ENCODE peak calls at places on chromosomes 16 and 17, in four cellular contexts. One of them, this sample, is unnamed.

GRCh38 chr17:3663102-3664011 is 5.0 kb downstream of the TAX1BP3 start:
- DNase-seq in CD8-positive, alpha-beta T cell: no peak
- DNase-seq in A549: no peak
- DNase-seq in pancreas: no peak
- DNase-seq in this sample: no peak

GRCh38 chr17:45137561-45138305 is 2.2 kb downstream of the ACBD4 start:
- DNase-seq in pancreas: peak
- DNase-seq in A549: no peak
- DNase-seq in CD8-positive, alpha-beta T cell: no peak
- DNase-seq in this sample: no peak

GRCh38 chr16:58018803-58019202 is 6.8 kb upstream of the MMP15 start:
- DNase-seq in pancreas: no peak
- DNase-seq in CD8-positive, alpha-beta T cell: no peak
- DNase-seq in A549: no peak
- DNase-seq in this sample: no peak

GRCh38 chr16:52435573-52435972 is 111.4 kb downstream of the TOX3 start:
- DNase-seq in pancreas: no peak
- DNase-seq in A549: no peak
- DNase-seq in CD8-positive, alpha-beta T cell: no peak
- DNase-seq in this sample: no peak

GRCh38 chr17:36665417-36665816 is 64.0 kb downstream of the MRM1 start:
- DNase-seq in A549: peak
- DNase-seq in pancreas: no peak
- DNase-seq in CD8-positive, alpha-beta T cell: no peak
- DNase-seq in this sample: no peak

GRCh38 chr16:80028581-80029380 is 428.2 kb upstream of the MAF start:
- DNase-seq in A549: no peak
- DNase-seq in pancreas: no peak
- DNase-seq in CD8-positive, alpha-beta T cell: no peak
- DNase-seq in this sample: no peak

GRCh38 chr17:19719365-19720209 is 3.2 kb upstream of the SLC47A2 start:
- DNase-seq in pancreas: peak
- DNase-seq in A549: peak
- DNase-seq in CD8-positive, alpha-beta T cell: no peak
- DNase-seq in this sample: no peak

GRCh38 chr17:48002208-48002919 is 31.5 kb downstream of the CDK5RAP3 start:
- DNase-seq in A549: peak
- DNase-seq in CD8-positive, alpha-beta T cell: no peak
- DNase-seq in pancreas: no peak
- DNase-seq in this sample: no peak

GRCh38 chr16:56424404-56424765 is 960 bp downstream of the AMFR start:
- DNase-seq in pancreas: no peak
- DNase-seq in CD8-positive, alpha-beta T cell: no peak
- DNase-seq in A549: no peak
- DNase-seq in this sample: no peak

GRCh38 chr17:409308-409847 is 56.8 kb upstream of the RPH3AL start:
- DNase-seq in A549: no peak
- DNase-seq in CD8-positive, alpha-beta T cell: no peak
- DNase-seq in pancreas: no peak
- DNase-seq in this sample: no peak

GRCh38 chr16:59605706-59606105 is 871.6 kb upstream of the GOT2 start:
- DNase-seq in A549: no peak
- DNase-seq in CD8-positive, alpha-beta T cell: no peak
- DNase-seq in pancreas: no peak
- DNase-seq in this sample: no peak

GRCh38 chr17:77875051-77875780 is 83.3 kb upstream of the TNRC6C start:
- DNase-seq in pancreas: no peak
- DNase-seq in CD8-positive, alpha-beta T cell: no peak
- DNase-seq in A549: no peak
- DNase-seq in this sample: no peak

GRCh38 chr17:68849673-68850260 is 105.4 kb downstream of the ABCA8 start:
- DNase-seq in CD8-positive, alpha-beta T cell: no peak
- DNase-seq in A549: no peak
- DNase-seq in pancreas: no peak
- DNase-seq in this sample: no peak

GRCh38 chr16:26665166-26665939 is 401.4 kb upstream of the C16orf82 start:
- DNase-seq in CD8-positive, alpha-beta T cell: no peak
- DNase-seq in A549: no peak
- DNase-seq in pancreas: no peak
- DNase-seq in this sample: no peak

GRCh38 chr17:27342059-27342458 is 48.1 kb downstream of the WSB1 start:
- DNase-seq in CD8-positive, alpha-beta T cell: no peak
- DNase-seq in pancreas: no peak
- DNase-seq in A549: no peak
- DNase-seq in this sample: no peak

GRCh38 chr16:61858996-61859395 is 177.2 kb downstream of the CDH8 start:
- DNase-seq in CD8-positive, alpha-beta T cell: no peak
- DNase-seq in A549: no peak
- DNase-seq in pancreas: no peak
- DNase-seq in this sample: no peak

GRCh38 chr16:22665803-22666202 is 148.2 kb upstream of the HS3ST2 start:
- DNase-seq in pancreas: no peak
- DNase-seq in A549: no peak
- DNase-seq in CD8-positive, alpha-beta T cell: no peak
- DNase-seq in this sample: no peak

GRCh38 chr16:69938981-69939820 is 11.9 kb upstream of the CLEC18A start:
- DNase-seq in pancreas: no peak
- DNase-seq in A549: no peak
- DNase-seq in CD8-positive, alpha-beta T cell: no peak
- DNase-seq in this sample: no peak

GRCh38 chr16:85126731-85127662 is 14.7 kb upstream of the CIBAR2 start:
- DNase-seq in A549: no peak
- DNase-seq in pancreas: no peak
- DNase-seq in CD8-positive, alpha-beta T cell: peak
- DNase-seq in this sample: no peak

GRCh38 chr16:87697792-87698191 is 68.0 kb downstream of the KLHDC4 start:
- DNase-seq in pancreas: no peak
- DNase-seq in CD8-positive, alpha-beta T cell: no peak
- DNase-seq in A549: no peak
- DNase-seq in this sample: no peak

GRCh38 chr16:1790611-1791255 is 2.8 kb downstream of the IGFALS start:
- DNase-seq in A549: no peak
- DNase-seq in pancreas: peak
- DNase-seq in CD8-positive, alpha-beta T cell: no peak
- DNase-seq in this sample: peak

GRCh38 chr16:68737046-68737729 is at the start of gene CDH1:
- DNase-seq in CD8-positive, alpha-beta T cell: peak
- DNase-seq in A549: no peak
- DNase-seq in pancreas: peak
- DNase-seq in this sample: no peak

DNA sequence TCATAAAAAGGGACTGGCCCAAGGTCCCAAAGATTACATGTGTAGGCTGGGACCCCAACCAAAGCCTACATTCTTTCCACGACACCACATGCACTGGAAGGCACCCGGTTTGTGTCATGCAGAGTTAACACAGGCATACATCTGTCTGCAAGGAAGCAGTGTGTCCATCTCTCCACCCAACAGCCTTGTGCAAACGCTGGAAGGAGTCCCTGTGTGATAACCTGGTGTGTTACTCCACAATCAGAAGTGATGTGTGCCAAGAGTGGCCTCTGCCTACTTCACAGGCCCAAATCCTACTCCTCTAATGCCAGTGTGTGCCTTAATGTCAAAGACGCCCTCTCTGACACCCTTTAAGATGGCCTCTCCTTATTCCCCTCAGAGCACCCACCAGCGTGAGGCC is 139.8 kb downstream of the PARN start:
- DNase-seq in A549: no peak
- DNase-seq in CD8-positive, alpha-beta T cell: no peak
- DNase-seq in pancreas: no peak
- DNase-seq in this sample: no peak
- H3K27ac ChIP-seq in A549: peak
- H3K27ac ChIP-seq in CD8-positive, alpha-beta T cell: no peak
- H3K27ac ChIP-seq in pancreas: no peak
- H3K27ac ChIP-seq in this sample: no peak

GRCh38 chr16:74774223-74775139 is at the start of gene FA2H:
- DNase-seq in pancreas: peak
- DNase-seq in CD8-positive, alpha-beta T cell: peak
- DNase-seq in A549: peak
- DNase-seq in this sample: peak
- H3K27ac ChIP-seq in pancreas: peak
- H3K27ac ChIP-seq in CD8-positive, alpha-beta T cell: no peak
- H3K27ac ChIP-seq in A549: peak
- H3K27ac ChIP-seq in this sample: peak

GRCh38 chr17:82328994-82329507 is 4.5 kb downstream of the SECTM1 start:
- DNase-seq in pancreas: peak
- DNase-seq in A549: no peak
- DNase-seq in CD8-positive, alpha-beta T cell: peak
- DNase-seq in this sample: no peak
- H3K27ac ChIP-seq in pancreas: no peak
- H3K27ac ChIP-seq in A549: no peak
- H3K27ac ChIP-seq in CD8-positive, alpha-beta T cell: no peak
- H3K27ac ChIP-seq in this sample: no peak

GRCh38 chr17:64941761-64942160 is 22.5 kb upstream of the LRRC37A3 start:
- DNase-seq in pancreas: no peak
- DNase-seq in A549: no peak
- DNase-seq in CD8-positive, alpha-beta T cell: no peak
- DNase-seq in this sample: no peak

GRCh38 chr17:64938290-64938689 is 19.0 kb upstream of the LRRC37A3 start:
- DNase-seq in CD8-positive, alpha-beta T cell: no peak
- DNase-seq in pancreas: no peak
- DNase-seq in A549: no peak
- DNase-seq in this sample: no peak

GRCh38 chr17:64938925-64939474 is 19.7 kb upstream of the LRRC37A3 start:
- DNase-seq in CD8-positive, alpha-beta T cell: peak
- DNase-seq in pancreas: no peak
- DNase-seq in A549: peak
- DNase-seq in this sample: peak

GRCh38 chr17:64940055-64940454 is 20.8 kb upstream of the LRRC37A3 start:
- DNase-seq in pancreas: no peak
- DNase-seq in A549: no peak
- DNase-seq in CD8-positive, alpha-beta T cell: no peak
- DNase-seq in this sample: no peak

GRCh38 chr17:64941045-64941444 is 21.8 kb upstream of the LRRC37A3 start:
- DNase-seq in A549: no peak
- DNase-seq in CD8-positive, alpha-beta T cell: no peak
- DNase-seq in pancreas: no peak
- DNase-seq in this sample: no peak
- H3K27ac ChIP-seq in A549: no peak
- H3K27ac ChIP-seq in CD8-positive, alpha-beta T cell: no peak
- H3K27ac ChIP-seq in pancreas: no peak
- H3K27ac ChIP-seq in this sample: no peak

DNA sequence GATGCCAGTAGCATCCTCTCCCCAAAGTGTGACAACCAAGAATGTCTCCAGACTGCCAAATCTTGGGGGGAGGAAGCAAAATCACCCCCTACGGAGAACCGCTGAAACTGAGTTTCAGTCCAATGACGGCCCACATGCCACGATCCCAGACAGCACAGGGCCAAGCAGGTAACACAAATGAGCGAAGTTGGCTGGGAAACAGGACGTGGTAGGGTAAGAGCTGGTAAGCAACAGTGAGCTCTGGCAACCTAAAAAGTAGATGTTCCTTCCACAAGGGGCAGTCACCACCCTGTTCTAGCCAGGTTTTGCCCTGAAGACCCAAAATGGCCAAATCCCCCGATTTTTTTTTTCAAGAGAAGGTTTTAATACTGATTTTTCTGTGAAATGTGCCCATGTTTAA is 25.4 kb downstream of the ZFHX3 start:
- DNase-seq in A549: no peak
- DNase-seq in pancreas: no peak
- DNase-seq in CD8-positive, alpha-beta T cell: no peak
- DNase-seq in this sample: no peak
- H3K27ac ChIP-seq in A549: peak
- H3K27ac ChIP-seq in pancreas: no peak
- H3K27ac ChIP-seq in CD8-positive, alpha-beta T cell: no peak
- H3K27ac ChIP-seq in this sample: no peak